ENCODE peak calls at places on chromosome 14, in six cellular contexts. I is fibroblast of pulmonary artery, J is HCT116, Y is WERI-Rb-1, S is SK-N-MC, F is astrocyte of the spinal cord. Q is an unnamed sample.

GRCh38 chr14:34247605-34248004 is 214.4 kb downstream of the SPTSSA start:
- DNase-seq in I (no peak), J (no peak), Y (no peak), S (no peak), F (no peak), Q (no peak)

GRCh38 chr14:102047808-102048540 is 38.9 kb downstream of the HSP90AA1 start:
- DNase-seq in I (no peak), J (no peak), Y (no peak), S (no peak), F (no peak), Q (no peak)

GRCh38 chr14:36105401-36105800 is 71.1 kb downstream of the PTCSC3 start:
- DNase-seq in I (no peak), J (peak; percentile 40), Y (no peak), S (no peak), F (no peak), Q (peak; percentile 25)

GRCh38 chr14:70664698-70665447 is 23.2 kb downstream of the TTC9 start:
- DNase-seq in I (no peak), J (no peak), Y (no peak), S (no peak), F (no peak), Q (no peak)

GRCh38 chr14:86288336-86288735 is 758.4 kb downstream of the FLRT2 start:
- DNase-seq in I (no peak), J (no peak), Y (no peak), S (no peak), F (no peak), Q (no peak)

GRCh38 chr14:61178226-61179060 is 102.7 kb downstream of the TMEM30B start:
- DNase-seq in I (peak; percentile 95), J (peak; percentile 83), Y (no peak), S (no peak), F (peak; percentile 98), Q (peak; percentile 98)

GRCh38 chr14:77238996-77239395 is 32.0 kb downstream of the NGB start:
- DNase-seq in I (no peak), J (no peak), Y (peak; percentile 63), S (no peak), F (no peak), Q (no peak)

GRCh38 chr14:37625597-37626595 is 30.5 kb downstream of the TTC6 start:
- DNase-seq in I (no peak), J (no peak), Y (no peak), S (no peak), F (peak; percentile 53), Q (no peak)

GRCh38 chr14:96176275-96176674 is 28.4 kb upstream of the BDKRB2 start:
- DNase-seq in I (peak; percentile 15), J (no peak), Y (no peak), S (no peak), F (no peak), Q (peak; percentile 89)

GRCh38 chr14:71733210-71733883 is 198.9 kb upstream of the RGS6 start:
- DNase-seq in I (peak; percentile 68), J (no peak), Y (no peak), S (no peak), F (peak; percentile 62), Q (peak; percentile 50)

GRCh38 chr14:103091041-103091882 is 3.3 kb upstream of the EXOC3L4 start:
- DNase-seq in I (peak; percentile 27), J (no peak), Y (peak; percentile 83), S (no peak), F (no peak), Q (peak; percentile 48)

GRCh38 chr14:89540830-89541470 is 123.9 kb upstream of the FOXN3 start:
- DNase-seq in I (peak; percentile 68), J (no peak), Y (no peak), S (no peak), F (peak; percentile 85), Q (peak; percentile 84)

GRCh38 chr14:90239139-90239538 is 17.2 kb upstream of the PSMC1 start:
- DNase-seq in I (peak; percentile 10), J (peak; percentile 7), Y (no peak), S (no peak), F (peak; percentile 18), Q (no peak)

GRCh38 chr14:29804481-29804880 is 123.2 kb downstream of the PRKD1 start:
- DNase-seq in I (no peak), J (no peak), Y (no peak), S (no peak), F (no peak), Q (no peak)

GRCh38 chr14:68607081-68607851 is 185.6 kb downstream of the ZFP36L1 start:
- DNase-seq in I (peak; percentile 26), J (no peak), Y (no peak), S (no peak), F (peak; percentile 56), Q (no peak)

GRCh38 chr14:75968461-75968860 is 13.3 kb downstream of the TGFB3 start:
- DNase-seq in I (peak; percentile 48), J (no peak), Y (peak; percentile 34), S (no peak), F (no peak), Q (peak; percentile 86)

GRCh38 chr14:88934231-88934898 is 109.9 kb downstream of the TTC8 start:
- DNase-seq in I (peak; percentile 3), J (no peak), Y (no peak), S (no peak), F (peak; percentile 43), Q (no peak)

GRCh38 chr14:71478542-71478941 is 453.7 kb upstream of the RGS6 start:
- DNase-seq in I (peak; percentile 69), J (no peak), Y (no peak), S (no peak), F (peak; percentile 73), Q (peak; percentile 71)

GRCh38 chr14:77279719-77280118 is 8.7 kb upstream of the NGB start:
- DNase-seq in I (no peak), J (no peak), Y (no peak), S (no peak), F (no peak), Q (no peak)

GRCh38 chr14:58737511-58737910 is 99.7 kb downstream of the DACT1 start:
- DNase-seq in I (no peak), J (no peak), Y (no peak), S (no peak), F (no peak), Q (no peak)

DNA sequence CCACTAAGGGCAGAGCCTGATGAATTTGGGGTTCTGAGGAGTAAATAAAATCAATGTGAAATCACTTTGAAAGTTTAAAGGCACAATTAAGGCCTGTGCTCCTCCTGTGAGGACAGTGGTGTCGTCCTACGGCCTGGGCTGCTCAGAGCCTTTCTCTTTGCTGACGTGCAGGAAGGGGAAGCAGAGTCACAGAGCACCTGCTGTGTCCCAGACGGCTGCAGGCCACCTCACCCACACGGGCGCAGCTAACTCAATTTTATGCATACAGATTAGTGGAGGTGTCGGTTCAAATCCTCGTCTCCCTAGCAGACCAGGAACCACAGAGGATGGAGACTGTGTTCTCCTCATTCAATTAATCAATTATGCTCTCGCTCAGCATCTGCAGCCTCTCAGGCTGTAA is 11.4 kb upstream of the DLK1 start:
- DNase-seq in I (no peak), J (no peak), Y (no peak), S (no peak), F (no peak), Q (no peak)
- H3K4me3 ChIP-seq in I (no peak overlapping the region), J (no peak overlapping the region), Y (no peak overlapping the region), S (no peak overlapping the region), F (no peak overlapping the region), Q (no peak overlapping the region)

GRCh38 chr14:99035268-99035667 is 236.7 kb downstream of the BCL11B start:
- DNase-seq in I (peak; percentile 6), J (no peak), Y (no peak), S (peak; percentile 2), F (peak; percentile 33), Q (peak; percentile 49)

GRCh38 chr14:99034711-99035171 is 237.3 kb downstream of the BCL11B start:
- DNase-seq in I (no peak), J (no peak), Y (no peak), S (no peak), F (no peak), Q (no peak)

GRCh38 chr14:99037777-99038176 is 234.2 kb downstream of the BCL11B start:
- DNase-seq in I (no peak), J (no peak), Y (no peak), S (no peak), F (no peak), Q (no peak)

GRCh38 chr14:99036594-99037293 is 235.3 kb downstream of the BCL11B start:
- DNase-seq in I (no peak), J (no peak), Y (no peak), S (no peak), F (no peak), Q (no peak)

DNA sequence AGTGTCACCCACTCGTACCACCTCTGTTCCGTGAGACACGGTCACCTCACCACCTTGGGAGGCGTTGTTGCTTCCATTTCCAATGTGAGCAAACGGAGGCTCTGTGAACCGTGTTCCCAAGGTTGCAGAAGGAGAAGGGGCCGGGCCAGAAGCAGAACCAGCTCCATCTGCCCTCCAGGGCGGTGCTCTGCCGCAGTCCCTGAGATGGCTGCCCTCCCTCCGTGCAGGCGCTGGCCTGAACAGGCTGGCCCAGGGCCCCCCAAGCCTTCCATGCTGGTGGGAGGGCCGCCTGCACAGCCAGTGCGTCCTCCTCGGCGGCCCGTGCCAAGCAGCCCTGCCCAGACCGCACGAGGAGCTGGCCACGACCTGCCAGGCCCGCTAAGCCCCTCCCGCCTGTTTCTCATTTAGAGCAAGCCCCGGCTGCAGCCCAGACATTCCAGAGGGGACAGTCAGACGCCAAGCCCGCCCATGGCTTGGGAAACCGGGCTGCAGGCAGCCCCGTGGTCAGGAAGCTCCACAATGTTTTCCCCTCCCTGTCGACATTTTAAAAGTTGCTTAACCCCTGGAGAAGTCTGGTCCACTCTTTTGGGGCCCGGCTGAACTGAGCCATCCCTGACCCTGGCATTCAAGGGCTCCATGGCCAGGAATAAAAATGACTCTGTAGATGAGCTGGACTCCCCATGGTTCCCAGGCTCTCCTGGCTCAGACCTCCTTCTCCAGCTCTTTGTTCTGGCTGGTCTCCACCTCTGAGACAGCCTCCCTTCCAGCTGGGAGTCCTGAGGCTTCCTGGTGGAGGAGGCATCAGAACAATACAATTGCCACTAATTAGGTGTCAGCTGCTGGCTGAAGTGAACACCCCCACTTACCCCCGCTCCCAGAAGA is 236.0 kb downstream of the BCL11B start:
- DNase-seq in I (peak; percentile 79), J (peak; percentile 19), Y (no peak), S (no peak), F (peak; percentile 95), Q (peak; percentile 90)
- H3K4me3 ChIP-seq in I (no peak overlapping the region), J (no peak overlapping the region), Y (no peak overlapping the region), S (no peak overlapping the region), F (no peak overlapping the region), Q (no peak overlapping the region)

GRCh38 chr14:91870001-91870400 is 2.7 kb upstream of the TC2N start:
- DNase-seq in I (no peak), J (no peak), Y (no peak), S (no peak), F (no peak), Q (no peak)

GRCh38 chr14:91869556-91869955 is 2.2 kb upstream of the TC2N start:
- DNase-seq in I (no peak), J (no peak), Y (no peak), S (no peak), F (peak; percentile 46), Q (no peak)

GRCh38 chr14:91866511-91867295 is 633 bp downstream of the TC2N start:
- DNase-seq in I (no peak), J (no peak), Y (no peak), S (no peak), F (no peak), Q (no peak)

GRCh38 chr14:91866061-91866460 is 1.3 kb downstream of the TC2N start:
- DNase-seq in I (no peak), J (no peak), Y (no peak), S (no peak), F (peak; percentile 73), Q (no peak)

GRCh38 chr14:91867316-91867988 is at the start of gene TC2N:
- DNase-seq in I (no peak), J (no peak), Y (no peak), S (no peak), F (no peak), Q (no peak)
- H3K4me3 ChIP-seq in I (no peak within 1 kb of the TSS), J (no peak within 1 kb of the TSS), Y (no peak within 1 kb of the TSS), S (no peak within 1 kb of the TSS), F (no peak within 1 kb of the TSS), Q (no peak within 1 kb of the TSS)

GRCh38 chr14:94793901-94794300 is 24.0 kb upstream of the GSC start:
- DNase-seq in I (no peak), J (no peak), Y (no peak), S (no peak), F (no peak), Q (no peak)
- H3K4me3 ChIP-seq in I (no peak overlapping the region), J (no peak overlapping the region), Y (no peak overlapping the region), S (no peak overlapping the region), F (no peak overlapping the region), Q (no peak overlapping the region)